ENCODE peak calls at places on chromosomes 12 and 14, in four cellular contexts. D is activated naive CD4-positive, alpha-beta T cell treated with Interleukin-2 at 50 U/mL for 16 hours; M is activated CD4-positive, alpha-beta T cell treated with anti-CD3 and anti-CD28 coated beads, Interleukin-2, amount 50 U/mL, for 48 hours; X is mesendoderm. A is an unnamed sample.

GRCh38 chr12:8969861-8970411 is 19.4 kb upstream of the KLRG1 start:
- DNase-seq in X (no peak), M (no peak), D (no peak), A (no peak)

GRCh38 chr14:100158566-100159106 is 809 bp downstream of the DEGS2 start:
- DNase-seq in D (no peak), M (no peak), X (no peak), A (peak; percentile 71)

GRCh38 chr12:121786441-121786825 is 7.1 kb downstream of the RHOF start:
- DNase-seq in M (no peak), D (peak; percentile 51), X (peak; percentile 83), A (peak; percentile 52)

GRCh38 chr12:26941251-26941650 is 3.0 kb downstream of the FGFR1OP2 start:
- DNase-seq in M (no peak), D (no peak), X (no peak), A (no peak)

GRCh38 chr14:106044949-106045596 is 518.7 kb downstream of the TMEM121 start:
- DNase-seq in M (peak; percentile 90), X (peak; percentile 2), D (peak; percentile 80), A (no peak)

GRCh38 chr12:93335603-93336162 is 42.0 kb upstream of the NUDT4 start:
- DNase-seq in D (no peak), X (no peak), M (no peak), A (no peak)

GRCh38 chr14:102233081-102233480 is 71.9 kb downstream of the MOK start:
- DNase-seq in X (no peak), M (no peak), D (no peak), A (no peak)

GRCh38 chr12:1629338-1630080 is 478 bp downstream of the WNT5B start:
- DNase-seq in M (no peak), X (peak; percentile 84), D (peak; percentile 3), A (peak; percentile 87)

GRCh38 chr12:49922349-49923034 is 18.8 kb upstream of the FAIM2 start:
- DNase-seq in D (no peak), X (no peak), M (no peak), A (no peak)

GRCh38 chr12:124702736-124703135 is 135.3 kb upstream of the NCOR2 start:
- DNase-seq in D (no peak), M (no peak), X (no peak), A (no peak)

GRCh38 chr14:71485833-71486232 is 446.4 kb upstream of the RGS6 start:
- DNase-seq in D (no peak), M (no peak), X (no peak), A (no peak)

GRCh38 chr12:66354291-66354690 is 52.0 kb downstream of the HELB start:
- DNase-seq in M (no peak), D (no peak), X (no peak), A (no peak)

GRCh38 chr12:90211017-90211416 is 502.4 kb upstream of the ATP2B1 start:
- DNase-seq in X (no peak), M (no peak), D (no peak), A (no peak)

GRCh38 chr12:131511391-131511802 is 199.5 kb upstream of the SFSWAP start:
- DNase-seq in M (peak; percentile 53), D (peak; percentile 48), X (peak; percentile 68), A (peak; percentile 52)

GRCh38 chr14:80212025-80212402 is 710 bp upstream of the DIO2 start:
- DNase-seq in M (no peak), X (peak; percentile 94), D (no peak), A (no peak)

GRCh38 chr14:89681086-89682018 is 264.3 kb upstream of the FOXN3 start:
- DNase-seq in M (peak; percentile 68), X (no peak), D (peak; percentile 75), A (no peak)

GRCh38 chr12:124423683-124424515 is 129.0 kb downstream of the RFLNA start:
- DNase-seq in X (no peak), M (no peak), D (no peak), A (no peak)

GRCh38 chr14:71011479-71011878 is 104.2 kb downstream of the PCNX1 start:
- DNase-seq in X (no peak), D (no peak), M (no peak), A (no peak)

GRCh38 chr12:62259311-62259992 is 752 bp upstream of the USP15 start:
- DNase-seq in M (no peak), D (no peak), X (no peak), A (no peak)

GRCh38 chr14:91246051-91246852 is 1.7 kb upstream of the GPR68 start:
- DNase-seq in M (peak; percentile 67), X (no peak), D (peak; percentile 79), A (no peak)

GRCh38 chr14:52043690-52044089 is 25.2 kb downstream of the NID2 start:
- DNase-seq in X (peak; percentile 67), D (peak; percentile 46), M (peak; percentile 51), A (peak; percentile 79)